ENCODE peak calls at places on chromosome 19, in ten cellular contexts. Z, M, E, V, W, Y, S, Q, B and X are unnamed samples.

GRCh38 chr19:30395283-30395682 is 23.1 kb downstream of the ZNF536 start:
- DNase-seq in Z (no peak), W (no peak), E (no peak), Q (no peak), M (no peak), B (no peak), Y (no peak), V (no peak), S (no peak), X (no peak)

GRCh38 chr19:18469245-18470107 is 31.5 kb upstream of the ISYNA1 start:
- DNase-seq in S (peak), M (peak), Y (peak), Q (peak), E (peak), Z (peak), B (peak), V (no peak), W (no peak), X (peak)

GRCh38 chr19:2529473-2529918 is 53.6 kb downstream of the GADD45B start:
- DNase-seq in Q (no peak), M (no peak), S (peak), W (peak), B (peak), Y (peak), V (no peak), E (no peak), Z (no peak), X (peak)

GRCh38 chr19:57888107-57888493 is 737 bp downstream of the ZNF814 start:
- DNase-seq in Z (peak), M (no peak), W (no peak), E (no peak), S (no peak), B (no peak), Q (no peak), Y (peak), V (no peak), X (no peak)

GRCh38 chr19:30029721-30030510 is 87.9 kb downstream of the URI1 start:
- DNase-seq in M (no peak), W (peak), E (no peak), S (no peak), B (peak), Y (peak), Z (no peak), V (no peak), Q (no peak), X (no peak)

GRCh38 chr19:55443824-55444719 is 972 bp upstream of the SHISA7 start:
- DNase-seq in W (no peak), Y (no peak), S (no peak), M (no peak), Z (no peak), Q (no peak), B (no peak), V (no peak), E (peak), X (no peak)

GRCh38 chr19:34363094-34363493 is 1.9 kb upstream of the GPI start:
- DNase-seq in B (no peak), M (no peak), E (no peak), Z (no peak), Y (no peak), V (no peak), S (no peak), W (no peak), Q (no peak), X (no peak)

GRCh38 chr19:17555929-17556813 is 722 bp downstream of the COLGALT1 start:
- DNase-seq in B (peak), Z (no peak), M (peak), V (no peak), E (peak), Y (peak), S (peak), Q (peak), W (no peak), X (peak)

GRCh38 chr19:28023064-28023463 is 1189.9 kb downstream of the UQCRFS1 start:
- DNase-seq in V (no peak), Z (no peak), Q (no peak), M (no peak), E (no peak), W (no peak), S (no peak), B (peak), Y (no peak), X (peak)

GRCh38 chr19:54162884-54163283 is 3.4 kb upstream of the LENG1 start:
- DNase-seq in M (no peak), Y (no peak), E (no peak), Q (no peak), S (no peak), W (no peak), Z (no peak), B (no peak), V (no peak), X (no peak)

GRCh38 chr19:18131841-18132596 is 20.9 kb upstream of the PIK3R2 start:
- DNase-seq in S (no peak), W (no peak), E (no peak), Y (no peak), M (no peak), Q (peak), Z (peak), V (no peak), B (no peak), X (no peak)

GRCh38 chr19:2127758-2128157 is 23.6 kb downstream of the AP3D1 start:
- DNase-seq in E (no peak), W (no peak), Z (no peak), Y (no peak), B (no peak), S (peak), M (no peak), V (no peak), Q (no peak), X (no peak)

GRCh38 chr19:38657633-38658222 is 10.3 kb downstream of the ACTN4 start:
- DNase-seq in Z (no peak), B (peak), S (no peak), Y (peak), V (no peak), M (no peak), E (no peak), Q (no peak), W (peak), X (peak)

GRCh38 chr19:4066682-4067395 is at the start of gene ZBTB7A:
- DNase-seq in M (peak), V (peak), Y (peak), S (peak), Z (peak), Q (peak), E (peak), W (no peak), B (peak), X (peak)

GRCh38 chr19:3140667-3141038 is 4.8 kb downstream of the GNA15 start:
- DNase-seq in V (no peak), E (no peak), Z (no peak), W (no peak), B (no peak), S (no peak), Q (no peak), Y (no peak), M (no peak), X (no peak)

GRCh38 chr19:17058236-17058635 is 17.0 kb downstream of the HAUS8 start:
- DNase-seq in S (no peak), W (no peak), Q (no peak), V (no peak), E (no peak), B (peak), Y (peak), Z (no peak), M (no peak), X (peak)

GRCh38 chr19:17796838-17797168 is 1.9 kb downstream of the B3GNT3 start:
- DNase-seq in M (no peak), S (no peak), Z (no peak), Y (no peak), W (no peak), E (no peak), Q (no peak), B (no peak), V (no peak), X (no peak)

GRCh38 chr19:47094557-47095517 is 18.7 kb downstream of the ZC3H4 start:
- DNase-seq in V (no peak), S (peak), E (no peak), Y (peak), M (peak), W (no peak), B (peak), Z (no peak), Q (no peak), X (no peak)

GRCh38 chr19:54967611-54968010 is 1.4 kb downstream of the NLRP2 start:
- DNase-seq in E (no peak), Z (no peak), M (no peak), W (no peak), Y (no peak), Q (no peak), V (no peak), S (no peak), B (no peak), X (no peak)

GRCh38 chr19:29927944-29928669 is 13.9 kb upstream of the URI1 start:
- DNase-seq in E (no peak), W (no peak), Z (no peak), M (no peak), B (no peak), Q (no peak), V (no peak), S (no peak), Y (no peak), X (no peak)

GRCh38 chr19:3276341-3276799 is 51.9 kb downstream of the CELF5 start:
- DNase-seq in E (no peak), S (peak), Q (peak), W (no peak), V (no peak), M (peak), Z (peak), B (peak), Y (peak), X (no peak)

GRCh38 chr19:9936151-9937000 is at the start of gene OLFM2:
- DNase-seq in V (no peak), E (peak), Y (no peak), Z (peak), W (no peak), S (no peak), Q (peak), M (no peak), B (no peak), X (no peak)

GRCh38 chr19:9932835-9933234 is 3.5 kb downstream of the OLFM2 start:
- DNase-seq in B (no peak), S (no peak), V (no peak), M (no peak), E (no peak), W (no peak), Y (no peak), Q (no peak), Z (no peak), X (no peak)

GRCh38 chr19:9934132-9934950 is 2.0 kb downstream of the OLFM2 start:
- DNase-seq in V (no peak), E (peak), Y (peak), S (peak), Q (peak), Z (peak), W (no peak), M (peak), B (peak), X (peak)

GRCh38 chr19:9937001-9937411 is 691 bp upstream of the OLFM2 start:
- DNase-seq in S (no peak), Q (no peak), E (no peak), Z (peak), V (no peak), B (no peak), Y (no peak), W (no peak), M (no peak), X (no peak)

DNA sequence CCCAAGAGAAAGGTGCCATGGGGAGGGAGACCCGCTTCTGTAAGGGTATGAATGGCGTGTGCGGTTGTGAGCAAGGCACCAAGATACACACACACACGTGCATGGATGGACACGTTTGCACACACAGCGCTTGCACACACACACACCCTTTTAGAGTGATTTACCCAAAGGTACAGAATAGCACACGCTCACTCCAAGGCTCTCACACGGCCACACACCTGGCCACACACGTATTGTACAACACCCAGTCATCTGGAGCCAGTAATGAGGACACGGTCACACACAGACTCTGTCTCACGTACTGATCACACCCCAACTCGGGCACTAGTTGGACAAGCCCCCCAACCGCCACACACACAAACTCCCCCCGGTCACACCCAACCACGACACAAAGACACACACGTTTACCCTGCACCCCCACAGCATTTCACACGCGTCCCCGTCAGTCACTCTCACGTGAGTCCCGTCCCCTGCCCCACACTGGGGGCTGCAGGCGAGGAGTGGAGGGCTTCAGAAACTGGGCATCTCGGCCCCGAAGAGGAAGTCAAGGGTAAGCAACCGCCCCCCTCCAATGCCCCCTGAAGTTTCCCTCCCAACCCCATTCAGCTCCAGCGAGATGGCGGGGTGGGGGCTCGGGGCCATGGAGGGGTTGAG is 779 bp downstream of the OLFM2 start:
- DNase-seq in B (no peak), V (no peak), Y (no peak), W (no peak), S (no peak), E (no peak), Q (no peak), Z (no peak), M (no peak), X (no peak)
- H3K4me3 ChIP-seq in B (no peak), V (peak), Y (peak), W (peak), S (peak), E (peak), Q (peak), Z (peak), M (no peak), X (no peak)

GRCh38 chr19:12884926-12885748 is 1.9 kb downstream of the KLF1 start:
- DNase-seq in M (peak), Z (peak), S (peak), V (no peak), Y (peak), Q (peak), B (peak), W (no peak), E (peak), X (peak)
- TF ChIP-seq CTCF in M (peak), Z (peak), S (peak), V (peak), Y (peak), Q (peak), B (peak), W (peak), E (peak), X (peak)

GRCh38 chr19:8367327-8368001 is 3.5 kb downstream of the ANGPTL4 start:
- DNase-seq in Q (peak), B (peak), S (peak), M (peak), V (peak), Y (peak), E (peak), Z (peak), W (peak), X (peak)

GRCh38 chr19:8366961-8367326 is 3.0 kb downstream of the ANGPTL4 start:
- DNase-seq in M (no peak), W (no peak), V (no peak), E (peak), Y (no peak), B (peak), Z (no peak), S (peak), Q (no peak), X (peak)

GRCh38 chr19:8371011-8371804 is 7.3 kb downstream of the ANGPTL4 start:
- DNase-seq in Q (no peak), S (peak), B (no peak), E (no peak), Z (no peak), M (no peak), Y (no peak), W (no peak), V (no peak), X (no peak)

GRCh38 chr19:8368136-8368535 is 4.2 kb downstream of the ANGPTL4 start:
- DNase-seq in W (no peak), S (peak), V (no peak), B (no peak), Y (no peak), M (no peak), Q (no peak), E (no peak), Z (no peak), X (no peak)

GRCh38 chr19:8370176-8371010 is 6.4 kb downstream of the ANGPTL4 start:
- DNase-seq in Z (no peak), Y (no peak), M (no peak), E (no peak), W (no peak), S (peak), Q (no peak), B (peak), V (no peak), X (no peak)
- H3K4me3 ChIP-seq in Z (no peak), Y (no peak), M (no peak), E (no peak), W (no peak), S (no peak), Q (no peak), B (no peak), V (no peak), X (no peak)

GRCh38 chr19:11295665-11296245 is at the start of gene TSPAN16:
- DNase-seq in E (no peak), V (no peak), Y (no peak), M (peak), Q (no peak), B (no peak), W (no peak), S (no peak), Z (no peak), X (no peak)
- TF ChIP-seq CTCF in E (no peak), V (no peak), Y (no peak), M (no peak), Q (peak), B (peak), W (no peak), S (no peak), Z (no peak), X (no peak)

DNA sequence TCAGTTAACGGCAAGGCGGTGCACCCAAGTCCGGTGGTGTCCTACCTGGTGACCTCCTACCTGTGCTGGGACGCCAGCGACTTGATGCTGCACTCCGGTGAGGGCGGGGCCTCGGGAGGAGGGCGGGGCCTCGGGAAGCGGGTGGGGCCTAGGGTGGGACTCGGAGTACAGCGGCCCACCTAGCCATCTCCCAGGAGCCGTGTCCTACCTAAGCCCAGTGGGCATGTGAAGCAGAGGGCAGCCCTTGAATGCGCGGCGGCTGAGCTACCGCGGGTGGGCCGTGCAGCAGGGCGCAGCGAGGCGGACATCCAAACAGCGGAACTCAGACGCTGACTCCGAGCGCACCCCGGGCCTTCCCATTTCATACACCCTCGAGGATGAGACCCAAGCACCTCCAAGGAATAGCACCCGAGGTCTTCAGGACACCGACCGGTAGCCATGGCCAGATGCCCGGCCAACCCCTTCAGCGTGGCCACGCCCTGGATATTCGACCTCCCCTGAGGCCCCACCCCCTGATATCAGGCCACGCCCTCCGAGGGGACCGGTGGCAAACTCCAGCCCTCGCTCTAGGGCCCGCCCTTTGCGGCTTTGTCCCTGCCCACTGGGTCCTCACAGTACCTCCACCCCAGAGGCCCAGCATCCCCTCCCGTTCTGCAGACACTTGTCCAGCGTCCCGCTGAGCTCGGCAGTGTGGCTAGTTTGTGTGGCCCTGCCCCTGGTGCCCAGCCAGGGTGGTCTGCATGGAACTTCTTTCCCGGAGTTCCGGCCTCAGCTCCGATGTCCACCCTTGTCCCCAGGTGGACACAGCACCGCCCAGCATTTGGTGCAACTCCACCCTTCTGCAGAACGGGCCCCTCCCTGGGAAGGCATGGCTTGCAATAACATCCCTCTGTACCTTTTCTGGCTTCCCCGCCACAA is 5.4 kb downstream of the KLK1 start:
- DNase-seq in Y (peak), W (no peak), M (peak), Z (peak), V (no peak), Q (no peak), E (no peak), B (peak), S (peak), X (peak)
- H3K4me3 ChIP-seq in Y (peak), W (peak), M (peak), Z (peak), V (peak), Q (no peak), E (no peak), B (peak), S (peak), X (peak)

GRCh38 chr19:32322541-32322940 is 22.9 kb upstream of the ZNF507 start:
- DNase-seq in Z (no peak), V (no peak), S (no peak), B (no peak), E (no peak), Q (no peak), Y (peak), W (no peak), M (no peak), X (no peak)

GRCh38 chr19:32313866-32314265 is 31.5 kb upstream of the ZNF507 start:
- DNase-seq in Q (no peak), V (no peak), S (no peak), B (no peak), M (no peak), Y (no peak), Z (peak), W (no peak), E (no peak), X (no peak)

GRCh38 chr19:32316034-32316433 is 29.4 kb upstream of the ZNF507 start:
- DNase-seq in W (no peak), S (no peak), Z (peak), Y (no peak), E (no peak), Q (no peak), M (no peak), B (peak), V (no peak), X (no peak)

GRCh38 chr19:32317045-32317444 is 28.4 kb upstream of the ZNF507 start:
- DNase-seq in Y (no peak), S (no peak), B (no peak), Z (no peak), V (no peak), E (no peak), M (no peak), W (no peak), Q (no peak), X (no peak)

GRCh38 chr19:32318884-32319520 is 26.4 kb upstream of the ZNF507 start:
- DNase-seq in E (no peak), S (no peak), Z (peak), V (no peak), M (no peak), Q (peak), W (no peak), B (peak), Y (peak), X (no peak)
- TF ChIP-seq CTCF in E (no peak), S (no peak), Z (peak), V (no peak), M (no peak), Q (peak), W (peak), B (peak), Y (peak), X (peak)

DNA sequence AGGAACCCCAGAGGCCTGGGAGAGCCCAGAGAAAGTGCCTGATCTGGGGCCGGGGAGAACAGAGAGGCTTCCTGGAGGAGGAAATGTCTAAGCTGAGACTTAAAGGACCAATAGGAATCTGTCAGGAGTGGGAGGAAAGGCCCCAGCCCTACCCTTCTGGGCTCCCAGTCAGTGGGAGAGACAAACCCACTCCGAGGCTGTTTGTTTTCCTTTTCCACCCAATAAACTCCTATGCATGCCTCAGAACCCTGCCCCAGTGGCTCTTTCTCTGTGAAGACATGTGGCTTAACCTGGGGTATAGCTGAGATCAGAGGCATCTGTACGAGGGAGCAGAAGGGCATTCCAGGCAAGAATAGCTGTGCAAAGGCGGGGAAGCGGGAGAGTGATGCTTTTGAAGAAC is 1.9 kb downstream of the MEGF8 start:
- DNase-seq in S (no peak), V (no peak), Z (no peak), Y (no peak), W (no peak), E (no peak), Q (no peak), M (no peak), B (no peak), X (no peak)
- H3K4me3 ChIP-seq in S (no peak), V (no peak), Z (no peak), Y (no peak), W (no peak), E (no peak), Q (no peak), M (no peak), B (no peak), X (no peak)

GRCh38 chr19:10551698-10552301 is 8.1 kb downstream of the ATG4D start:
- DNase-seq in M (peak), Y (peak), S (no peak), V (no peak), Z (peak), W (no peak), B (peak), E (no peak), Q (peak), X (peak)
- TF ChIP-seq CTCF in M (no peak), Y (peak), S (no peak), V (no peak), Z (no peak), W (peak), B (peak), E (no peak), Q (peak), X (peak)